ENCODE peak calls at places on chromosomes 5 and 9, in six cellular contexts. One of them, this sample, is unnamed. For H3K79me1, the result is how much of the 10 kb centered on the place peaks cover.

GRCh38 chr5:154783774-154784460 is 28.7 kb downstream of the LARP1 start:
- DNase-seq in IMR-90: peak
- DNase-seq in mesendoderm: peak
- DNase-seq in mesenchymal stem cell: no peak
- DNase-seq in H1: no peak
- DNase-seq in H9: no peak
- DNase-seq in this sample: no peak

GRCh38 chr9:136614372-136614922 is 48.3 kb upstream of the EGFL7 start:
- DNase-seq in H1: no peak
- DNase-seq in mesendoderm: no peak
- DNase-seq in H9: no peak
- DNase-seq in IMR-90: peak
- DNase-seq in mesenchymal stem cell: peak
- DNase-seq in this sample: no peak

GRCh38 chr5:138339086-138339456 is 1.0 kb downstream of the FAM53C start:
- DNase-seq in mesenchymal stem cell: peak
- DNase-seq in mesendoderm: peak
- DNase-seq in H9: no peak
- DNase-seq in IMR-90: no peak
- DNase-seq in H1: no peak
- DNase-seq in this sample: peak

GRCh38 chr5:179371123-179371515 is 25.9 kb upstream of the ADAMTS2 start:
- DNase-seq in mesenchymal stem cell: no peak
- DNase-seq in mesendoderm: no peak
- DNase-seq in IMR-90: no peak
- DNase-seq in H9: no peak
- DNase-seq in H1: no peak
- DNase-seq in this sample: no peak

GRCh38 chr9:16002816-16003215 is 450.0 kb downstream of the CCDC171 start:
- DNase-seq in mesendoderm: no peak
- DNase-seq in mesenchymal stem cell: peak
- DNase-seq in H1: no peak
- DNase-seq in H9: no peak
- DNase-seq in IMR-90: peak
- DNase-seq in this sample: no peak

GRCh38 chr9:114305189-114305555 is 17.7 kb upstream of the ORM1 start:
- DNase-seq in mesenchymal stem cell: no peak
- DNase-seq in H1: no peak
- DNase-seq in mesendoderm: no peak
- DNase-seq in IMR-90: no peak
- DNase-seq in H9: no peak
- DNase-seq in this sample: no peak

GRCh38 chr5:145718956-145719355 is 116.2 kb downstream of the PRELID2 start:
- DNase-seq in IMR-90: peak
- DNase-seq in mesendoderm: peak
- DNase-seq in mesenchymal stem cell: peak
- DNase-seq in H9: no peak
- DNase-seq in H1: no peak
- DNase-seq in this sample: no peak

GRCh38 chr9:33852216-33852826 is 35.4 kb downstream of the UBE2R2 start:
- DNase-seq in mesenchymal stem cell: peak
- DNase-seq in mesendoderm: peak
- DNase-seq in IMR-90: peak
- DNase-seq in H1: peak
- DNase-seq in H9: peak
- DNase-seq in this sample: peak

GRCh38 chr5:27830551-27830950 is 792.2 kb upstream of the CDH9 start:
- DNase-seq in H9: no peak
- DNase-seq in H1: no peak
- DNase-seq in mesenchymal stem cell: peak
- DNase-seq in mesendoderm: peak
- DNase-seq in IMR-90: no peak
- DNase-seq in this sample: no peak

GRCh38 chr5:106825379-106825778 is 845.4 kb downstream of the EFNA5 start:
- DNase-seq in mesenchymal stem cell: no peak
- DNase-seq in IMR-90: peak
- DNase-seq in mesendoderm: no peak
- DNase-seq in H1: no peak
- DNase-seq in H9: no peak
- DNase-seq in this sample: no peak

DNA sequence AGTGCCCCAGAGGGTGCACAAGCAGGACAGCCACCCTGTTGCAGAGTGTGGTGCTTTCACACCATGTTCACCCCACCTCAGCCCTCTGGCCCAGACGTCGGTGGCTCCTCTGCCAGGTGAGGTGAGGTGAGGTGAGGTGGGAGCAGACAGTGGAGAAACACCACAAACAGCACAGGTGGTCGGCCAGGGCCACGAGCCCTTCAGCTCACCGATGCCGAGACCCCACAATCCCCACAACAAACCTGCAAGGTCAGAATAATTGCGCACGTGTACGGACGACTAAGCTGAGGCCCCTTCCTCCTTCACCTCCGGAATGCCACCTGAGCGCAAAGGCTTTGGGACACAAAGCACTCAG is 10.5 kb downstream of the BRD3 start:
- DNase-seq in mesendoderm: no peak
- DNase-seq in H1: no peak
- DNase-seq in IMR-90: no peak
- DNase-seq in mesenchymal stem cell: no peak
- DNase-seq in H9: no peak
- DNase-seq in this sample: no peak
- H3K79me1 ChIP-seq in mesendoderm: under half
- H3K79me1 ChIP-seq in H1: under half
- H3K79me1 ChIP-seq in IMR-90: under half
- H3K79me1 ChIP-seq in mesenchymal stem cell: under half
- H3K79me1 ChIP-seq in H9: under half
- H3K79me1 ChIP-seq in this sample: under half

GRCh38 chr5:16455670-16456069 is 9.9 kb downstream of the ZNF622 start:
- DNase-seq in IMR-90: no peak
- DNase-seq in mesenchymal stem cell: no peak
- DNase-seq in mesendoderm: no peak
- DNase-seq in H9: no peak
- DNase-seq in H1: no peak
- DNase-seq in this sample: no peak
- H3K9ac ChIP-seq in IMR-90: no peak
- H3K9ac ChIP-seq in mesenchymal stem cell: peak
- H3K9ac ChIP-seq in mesendoderm: peak
- H3K9ac ChIP-seq in H9: no peak
- H3K9ac ChIP-seq in H1: no peak
- H3K9ac ChIP-seq in this sample: no peak

GRCh38 chr5:35252963-35253362 is 22.7 kb upstream of the PRLR start:
- DNase-seq in mesendoderm: no peak
- DNase-seq in mesenchymal stem cell: no peak
- DNase-seq in IMR-90: no peak
- DNase-seq in H1: no peak
- DNase-seq in H9: no peak
- DNase-seq in this sample: no peak

GRCh38 chr5:35248843-35249780 is 18.8 kb upstream of the PRLR start:
- DNase-seq in IMR-90: peak
- DNase-seq in H1: no peak
- DNase-seq in mesenchymal stem cell: peak
- DNase-seq in H9: no peak
- DNase-seq in mesendoderm: no peak
- DNase-seq in this sample: no peak

GRCh38 chr5:35247645-35248034 is 17.4 kb upstream of the PRLR start:
- DNase-seq in IMR-90: no peak
- DNase-seq in H9: no peak
- DNase-seq in mesendoderm: no peak
- DNase-seq in H1: no peak
- DNase-seq in mesenchymal stem cell: no peak
- DNase-seq in this sample: no peak

DNA sequence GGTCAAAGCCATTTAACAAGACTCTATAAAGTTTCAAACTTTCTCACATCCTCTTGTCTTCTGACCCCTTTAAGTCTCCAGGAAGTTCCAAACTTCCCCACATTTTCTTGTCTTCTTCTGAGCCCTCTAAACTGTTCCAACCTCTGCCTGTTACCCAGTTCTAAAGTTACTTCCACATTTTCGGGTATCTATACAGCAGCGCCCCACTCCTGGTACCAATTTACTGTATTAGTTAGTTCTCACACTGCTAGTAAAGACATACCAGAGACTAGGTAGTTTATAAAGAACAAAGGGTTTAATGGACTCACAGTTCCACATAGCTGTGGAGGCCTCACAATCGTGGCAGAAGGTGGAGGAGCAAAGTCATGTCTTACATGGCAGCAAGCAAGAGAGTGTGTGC is 23.3 kb upstream of the PRLR start:
- DNase-seq in mesenchymal stem cell: no peak
- DNase-seq in H9: no peak
- DNase-seq in H1: no peak
- DNase-seq in mesendoderm: no peak
- DNase-seq in IMR-90: no peak
- DNase-seq in this sample: no peak
- H3K79me1 ChIP-seq in mesenchymal stem cell: under half
- H3K79me1 ChIP-seq in H9: under half
- H3K79me1 ChIP-seq in H1: under half
- H3K79me1 ChIP-seq in mesendoderm: under half
- H3K79me1 ChIP-seq in IMR-90: under half
- H3K79me1 ChIP-seq in this sample: under half

DNA sequence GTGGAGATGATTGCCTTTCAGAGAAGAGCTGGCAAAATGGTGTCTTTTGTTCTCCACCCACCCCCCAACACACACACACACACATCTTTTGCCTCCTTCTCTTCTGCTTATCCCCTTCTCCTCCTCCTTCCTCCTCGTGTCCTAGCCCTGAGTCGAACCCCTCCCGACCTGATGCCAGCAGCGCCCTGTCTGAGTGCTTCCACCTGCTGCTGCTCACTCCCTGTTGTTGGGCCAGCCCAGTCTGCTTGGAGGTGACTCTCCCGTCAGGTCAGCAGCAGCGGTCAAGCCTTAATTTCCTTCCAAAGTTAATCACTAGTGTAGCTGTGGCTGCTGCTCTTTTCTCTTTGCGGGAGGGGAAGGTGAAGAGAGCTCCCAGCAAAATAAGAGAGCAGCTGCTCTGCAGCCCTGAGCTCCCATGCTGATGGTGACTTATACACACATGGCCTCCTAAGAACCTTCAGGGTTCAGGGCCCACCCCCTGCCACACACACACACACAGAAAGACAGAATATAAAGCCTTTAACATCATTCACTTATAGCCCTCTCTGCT is 43.8 kb downstream of the GAS1 start:
- DNase-seq in mesendoderm: no peak
- DNase-seq in IMR-90: no peak
- DNase-seq in mesenchymal stem cell: no peak
- DNase-seq in H9: peak
- DNase-seq in H1: no peak
- DNase-seq in this sample: no peak
- H3K9ac ChIP-seq in mesendoderm: no peak
- H3K9ac ChIP-seq in IMR-90: no peak
- H3K9ac ChIP-seq in mesenchymal stem cell: no peak
- H3K9ac ChIP-seq in H9: no peak
- H3K9ac ChIP-seq in H1: no peak
- H3K9ac ChIP-seq in this sample: no peak

DNA sequence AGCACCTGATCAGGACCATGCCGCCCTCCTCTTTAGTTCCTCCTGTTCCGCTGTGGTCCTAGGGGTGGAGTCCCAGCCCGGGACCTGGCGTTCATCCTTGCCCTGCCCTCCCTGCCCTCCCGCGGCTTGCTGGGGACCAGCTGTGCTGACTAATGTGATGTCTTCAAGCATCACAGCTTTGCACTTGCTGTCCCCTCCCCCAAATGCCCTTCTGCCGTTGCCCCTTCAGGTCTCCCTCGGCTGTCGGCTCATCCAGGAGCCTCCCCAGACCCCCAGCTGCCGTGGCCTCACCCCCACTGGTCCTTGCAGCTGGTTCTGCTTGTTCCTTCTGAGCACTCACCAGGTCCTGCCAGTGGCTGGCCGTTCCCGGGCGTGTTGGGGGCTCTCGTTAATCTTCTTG is 19.9 kb downstream of the RXRA start:
- DNase-seq in IMR-90: peak
- DNase-seq in mesendoderm: no peak
- DNase-seq in mesenchymal stem cell: no peak
- DNase-seq in H1: no peak
- DNase-seq in H9: no peak
- DNase-seq in this sample: no peak
- H3K79me1 ChIP-seq in IMR-90: under half
- H3K79me1 ChIP-seq in mesendoderm: under half
- H3K79me1 ChIP-seq in mesenchymal stem cell: half or more
- H3K79me1 ChIP-seq in H1: under half
- H3K79me1 ChIP-seq in H9: under half
- H3K79me1 ChIP-seq in this sample: under half

GRCh38 chr5:39226558-39226957 is 7.2 kb upstream of the FYB1 start:
- DNase-seq in IMR-90: no peak
- DNase-seq in mesenchymal stem cell: no peak
- DNase-seq in H1: no peak
- DNase-seq in H9: no peak
- DNase-seq in mesendoderm: no peak
- DNase-seq in this sample: no peak

GRCh38 chr5:39226100-39226451 is 6.7 kb upstream of the FYB1 start:
- DNase-seq in H9: no peak
- DNase-seq in IMR-90: no peak
- DNase-seq in H1: no peak
- DNase-seq in mesendoderm: no peak
- DNase-seq in mesenchymal stem cell: no peak
- DNase-seq in this sample: no peak

GRCh38 chr5:39223568-39224156 is 4.3 kb upstream of the FYB1 start:
- DNase-seq in mesendoderm: no peak
- DNase-seq in IMR-90: no peak
- DNase-seq in H1: no peak
- DNase-seq in mesenchymal stem cell: no peak
- DNase-seq in H9: no peak
- DNase-seq in this sample: no peak

GRCh38 chr5:39224196-39224754 is 4.9 kb upstream of the FYB1 start:
- DNase-seq in IMR-90: peak
- DNase-seq in H9: no peak
- DNase-seq in mesendoderm: peak
- DNase-seq in mesenchymal stem cell: peak
- DNase-seq in H1: no peak
- DNase-seq in this sample: no peak

GRCh38 chr5:39225405-39226099 is 6.2 kb upstream of the FYB1 start:
- DNase-seq in mesendoderm: no peak
- DNase-seq in H9: no peak
- DNase-seq in IMR-90: no peak
- DNase-seq in mesenchymal stem cell: no peak
- DNase-seq in H1: no peak
- DNase-seq in this sample: no peak
- H3K9ac ChIP-seq in mesendoderm: no peak
- H3K9ac ChIP-seq in H9: no peak
- H3K9ac ChIP-seq in IMR-90: no peak
- H3K9ac ChIP-seq in mesenchymal stem cell: no peak
- H3K9ac ChIP-seq in H1: no peak
- H3K9ac ChIP-seq in this sample: no peak

This sample was measured in trophoblast cell.